ENCODE peak calls at places on chromosomes 5 and 9, in six cellular contexts. One of them, this sample, is unnamed.

GRCh38 chr5:150596313-150596712 is 44.1 kb upstream of the SYNPO start:
- DNase-seq in RWPE1: no peak
- DNase-seq in foreskin fibroblast: no peak
- DNase-seq in MCF 10A: no peak
- DNase-seq in endothelial cell: no peak
- DNase-seq in natural killer cell: no peak
- DNase-seq in this sample: no peak

GRCh38 chr9:111197251-111197650 is 132.8 kb downstream of the OR2K2 start:
- DNase-seq in MCF 10A: no peak
- DNase-seq in natural killer cell: no peak
- DNase-seq in RWPE1: no peak
- DNase-seq in foreskin fibroblast: no peak
- DNase-seq in endothelial cell: no peak
- DNase-seq in this sample: no peak

GRCh38 chr9:89794918-89795317 is 190.1 kb downstream of the GADD45G start:
- DNase-seq in foreskin fibroblast: no peak
- DNase-seq in endothelial cell: no peak
- DNase-seq in RWPE1: no peak
- DNase-seq in natural killer cell: no peak
- DNase-seq in MCF 10A: no peak
- DNase-seq in this sample: no peak

GRCh38 chr9:116198344-116198743 is 44.8 kb downstream of the PAPPA start:
- DNase-seq in RWPE1: no peak
- DNase-seq in natural killer cell: no peak
- DNase-seq in foreskin fibroblast: no peak
- DNase-seq in endothelial cell: no peak
- DNase-seq in MCF 10A: peak; percentile 24
- DNase-seq in this sample: no peak

GRCh38 chr5:9774472-9775079 is 144.4 kb upstream of the TAS2R1 start:
- DNase-seq in natural killer cell: no peak
- DNase-seq in foreskin fibroblast: peak; percentile 76
- DNase-seq in MCF 10A: peak; percentile 55
- DNase-seq in RWPE1: no peak
- DNase-seq in endothelial cell: no peak
- DNase-seq in this sample: no peak

GRCh38 chr9:6229604-6230003 is 14.0 kb downstream of the IL33 start:
- DNase-seq in endothelial cell: no peak
- DNase-seq in natural killer cell: no peak
- DNase-seq in RWPE1: no peak
- DNase-seq in MCF 10A: no peak
- DNase-seq in foreskin fibroblast: peak; percentile 3
- DNase-seq in this sample: no peak

GRCh38 chr5:10308844-10309243 is 1.1 kb upstream of the CMBL start:
- DNase-seq in MCF 10A: no peak
- DNase-seq in natural killer cell: no peak
- DNase-seq in RWPE1: no peak
- DNase-seq in endothelial cell: no peak
- DNase-seq in foreskin fibroblast: no peak
- DNase-seq in this sample: no peak

GRCh38 chr9:18359335-18359734 is 114.6 kb upstream of the ADAMTSL1 start:
- DNase-seq in RWPE1: no peak
- DNase-seq in endothelial cell: no peak
- DNase-seq in foreskin fibroblast: peak; percentile 79
- DNase-seq in natural killer cell: no peak
- DNase-seq in MCF 10A: no peak
- DNase-seq in this sample: no peak

GRCh38 chr5:169242849-169243186 is 58.1 kb downstream of the SLIT3 start:
- DNase-seq in foreskin fibroblast: no peak
- DNase-seq in endothelial cell: no peak
- DNase-seq in natural killer cell: no peak
- DNase-seq in MCF 10A: no peak
- DNase-seq in RWPE1: no peak
- DNase-seq in this sample: no peak

GRCh38 chr9:33722359-33722675 is 73.0 kb upstream of the PRSS3 start:
- DNase-seq in MCF 10A: no peak
- DNase-seq in foreskin fibroblast: no peak
- DNase-seq in natural killer cell: no peak
- DNase-seq in endothelial cell: no peak
- DNase-seq in RWPE1: no peak
- DNase-seq in this sample: no peak
- TF ChIP-seq CTCF in MCF 10A: no peak
- TF ChIP-seq CTCF in foreskin fibroblast: no peak
- TF ChIP-seq CTCF in natural killer cell: peak; percentile 54
- TF ChIP-seq CTCF in endothelial cell: peak; percentile 22
- TF ChIP-seq CTCF in RWPE1: peak; percentile 85
- TF ChIP-seq CTCF in this sample: no peak

DNA sequence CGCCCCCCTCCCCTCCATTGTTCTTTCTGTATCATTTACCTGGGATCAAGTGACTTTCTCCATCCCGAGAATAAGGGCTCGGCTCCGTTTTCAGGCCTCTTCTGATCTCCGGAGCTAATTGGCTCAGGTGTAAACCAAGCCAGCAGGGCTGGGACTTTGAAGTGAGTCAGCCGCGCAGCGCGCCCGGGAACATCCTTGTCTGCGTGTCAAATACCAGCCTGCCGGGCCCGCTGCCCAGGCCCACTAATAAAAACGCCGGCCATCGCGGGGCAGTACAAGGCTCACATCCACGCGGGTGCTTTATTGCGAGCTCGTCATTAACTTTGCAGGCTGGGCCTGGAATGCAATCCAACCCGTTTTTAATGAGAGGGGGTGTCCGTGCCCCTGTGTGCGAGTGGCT is 416.8 kb downstream of the IRX2 start:
- DNase-seq in MCF 10A: no peak
- DNase-seq in foreskin fibroblast: no peak
- DNase-seq in natural killer cell: no peak
- DNase-seq in endothelial cell: no peak
- DNase-seq in RWPE1: no peak
- DNase-seq in this sample: no peak
- TF ChIP-seq CTCF in MCF 10A: no peak
- TF ChIP-seq CTCF in foreskin fibroblast: no peak
- TF ChIP-seq CTCF in natural killer cell: no peak
- TF ChIP-seq CTCF in endothelial cell: no peak
- TF ChIP-seq CTCF in RWPE1: no peak
- TF ChIP-seq CTCF in this sample: no peak

GRCh38 chr9:134585746-134586706 is 55.6 kb upstream of the COL5A1 start:
- DNase-seq in natural killer cell: peak; percentile 10
- DNase-seq in MCF 10A: peak; percentile 45
- DNase-seq in RWPE1: peak; percentile 82
- DNase-seq in endothelial cell: no peak
- DNase-seq in foreskin fibroblast: peak; percentile 86
- DNase-seq in this sample: peak; percentile 6
- TF ChIP-seq CTCF in natural killer cell: no peak
- TF ChIP-seq CTCF in MCF 10A: no peak
- TF ChIP-seq CTCF in RWPE1: no peak
- TF ChIP-seq CTCF in endothelial cell: no peak
- TF ChIP-seq CTCF in foreskin fibroblast: peak; percentile 17
- TF ChIP-seq CTCF in this sample: no peak

GRCh38 chr9:83433841-83434240 is 104.4 kb downstream of the FRMD3 start:
- DNase-seq in foreskin fibroblast: no peak
- DNase-seq in endothelial cell: no peak
- DNase-seq in MCF 10A: no peak
- DNase-seq in RWPE1: no peak
- DNase-seq in natural killer cell: no peak
- DNase-seq in this sample: no peak
- TF ChIP-seq CTCF in foreskin fibroblast: no peak
- TF ChIP-seq CTCF in endothelial cell: no peak
- TF ChIP-seq CTCF in MCF 10A: no peak
- TF ChIP-seq CTCF in RWPE1: no peak
- TF ChIP-seq CTCF in natural killer cell: no peak
- TF ChIP-seq CTCF in this sample: no peak